ENCODE peak calls at places on chromosomes 3 and 15, in six cellular contexts. One of them, this sample, is unnamed.

GRCh38 chr3:114645392-114645791 is 351.6 kb downstream of the TIGIT start:
- DNase-seq in T-helper 1 cell: no peak
- DNase-seq in dorsolateral prefrontal cortex: no peak
- DNase-seq in amygdala: no peak
- DNase-seq in skeletal muscle cell: no peak
- DNase-seq in epithelial cell of prostate: no peak
- DNase-seq in this sample: no peak

GRCh38 chr3:88150371-88150770 is 612 bp downstream of the C3orf38 start:
- DNase-seq in epithelial cell of prostate: no peak
- DNase-seq in skeletal muscle cell: no peak
- DNase-seq in dorsolateral prefrontal cortex: no peak
- DNase-seq in amygdala: no peak
- DNase-seq in T-helper 1 cell: peak; percentile 1
- DNase-seq in this sample: no peak

GRCh38 chr3:195085356-195086130 is 185.4 kb downstream of the XXYLT1 start:
- DNase-seq in skeletal muscle cell: no peak
- DNase-seq in amygdala: no peak
- DNase-seq in T-helper 1 cell: no peak
- DNase-seq in epithelial cell of prostate: no peak
- DNase-seq in dorsolateral prefrontal cortex: peak; percentile 19
- DNase-seq in this sample: no peak

GRCh38 chr3:138059261-138059660 is 49.3 kb downstream of the CLDN18 start:
- DNase-seq in amygdala: no peak
- DNase-seq in T-helper 1 cell: no peak
- DNase-seq in epithelial cell of prostate: no peak
- DNase-seq in dorsolateral prefrontal cortex: no peak
- DNase-seq in skeletal muscle cell: no peak
- DNase-seq in this sample: no peak

GRCh38 chr3:127038476-127038875 is 55.6 kb downstream of the PLXNA1 start:
- DNase-seq in T-helper 1 cell: no peak
- DNase-seq in amygdala: no peak
- DNase-seq in skeletal muscle cell: no peak
- DNase-seq in epithelial cell of prostate: no peak
- DNase-seq in dorsolateral prefrontal cortex: peak; percentile 53
- DNase-seq in this sample: no peak

GRCh38 chr15:69321041-69321554 is 22.4 kb downstream of the PAQR5 start:
- DNase-seq in epithelial cell of prostate: no peak
- DNase-seq in T-helper 1 cell: no peak
- DNase-seq in dorsolateral prefrontal cortex: no peak
- DNase-seq in amygdala: no peak
- DNase-seq in skeletal muscle cell: no peak
- DNase-seq in this sample: no peak

GRCh38 chr3:46845397-46845859 is 17.8 kb downstream of the MYL3 start:
- DNase-seq in epithelial cell of prostate: no peak
- DNase-seq in skeletal muscle cell: peak; percentile 66
- DNase-seq in T-helper 1 cell: no peak
- DNase-seq in amygdala: peak; percentile 66
- DNase-seq in dorsolateral prefrontal cortex: peak; percentile 62
- DNase-seq in this sample: no peak

GRCh38 chr3:126063358-126063965 is 20.5 kb downstream of the SLC41A3 start:
- DNase-seq in T-helper 1 cell: no peak
- DNase-seq in epithelial cell of prostate: no peak
- DNase-seq in amygdala: no peak
- DNase-seq in skeletal muscle cell: no peak
- DNase-seq in dorsolateral prefrontal cortex: no peak
- DNase-seq in this sample: no peak

GRCh38 chr3:194184265-194184751 is 48.4 kb downstream of the HES1 start:
- DNase-seq in dorsolateral prefrontal cortex: no peak
- DNase-seq in T-helper 1 cell: no peak
- DNase-seq in epithelial cell of prostate: no peak
- DNase-seq in amygdala: no peak
- DNase-seq in skeletal muscle cell: no peak
- DNase-seq in this sample: no peak

GRCh38 chr15:69703495-69704187 is 251.0 kb downstream of the RPLP1 start:
- DNase-seq in skeletal muscle cell: no peak
- DNase-seq in epithelial cell of prostate: no peak
- DNase-seq in T-helper 1 cell: no peak
- DNase-seq in amygdala: no peak
- DNase-seq in dorsolateral prefrontal cortex: no peak
- DNase-seq in this sample: no peak

GRCh38 chr3:73094127-73094526 is 32.7 kb downstream of the EBLN2 start:
- DNase-seq in epithelial cell of prostate: no peak
- DNase-seq in dorsolateral prefrontal cortex: no peak
- DNase-seq in skeletal muscle cell: no peak
- DNase-seq in T-helper 1 cell: no peak
- DNase-seq in amygdala: no peak
- DNase-seq in this sample: no peak

GRCh38 chr3:191369081-191370010 is 39.0 kb upstream of the UTS2B start:
- DNase-seq in amygdala: no peak
- DNase-seq in dorsolateral prefrontal cortex: no peak
- DNase-seq in T-helper 1 cell: no peak
- DNase-seq in epithelial cell of prostate: no peak
- DNase-seq in skeletal muscle cell: peak; percentile 31
- DNase-seq in this sample: no peak

GRCh38 chr3:58054652-58055051 is 46.4 kb downstream of the FLNB start:
- DNase-seq in epithelial cell of prostate: no peak
- DNase-seq in skeletal muscle cell: no peak
- DNase-seq in dorsolateral prefrontal cortex: no peak
- DNase-seq in T-helper 1 cell: no peak
- DNase-seq in amygdala: no peak
- DNase-seq in this sample: no peak

GRCh38 chr3:196207833-196208607 is 3.2 kb downstream of the ZDHHC19 start:
- DNase-seq in dorsolateral prefrontal cortex: no peak
- DNase-seq in skeletal muscle cell: no peak
- DNase-seq in amygdala: no peak
- DNase-seq in epithelial cell of prostate: no peak
- DNase-seq in T-helper 1 cell: peak; percentile 65
- DNase-seq in this sample: no peak

GRCh38 chr3:12994357-12994606 is 78.9 kb downstream of the IQSEC1 start:
- DNase-seq in amygdala: peak; percentile 27
- DNase-seq in skeletal muscle cell: no peak
- DNase-seq in T-helper 1 cell: no peak
- DNase-seq in dorsolateral prefrontal cortex: no peak
- DNase-seq in epithelial cell of prostate: no peak
- DNase-seq in this sample: no peak

GRCh38 chr3:14812196-14812785 is 6.5 kb upstream of the FGD5 start:
- DNase-seq in skeletal muscle cell: no peak
- DNase-seq in dorsolateral prefrontal cortex: no peak
- DNase-seq in amygdala: no peak
- DNase-seq in T-helper 1 cell: no peak
- DNase-seq in epithelial cell of prostate: no peak
- DNase-seq in this sample: no peak

GRCh38 chr3:189529889-189530288 is 101.3 kb upstream of the TP63 start:
- DNase-seq in skeletal muscle cell: no peak
- DNase-seq in epithelial cell of prostate: no peak
- DNase-seq in T-helper 1 cell: no peak
- DNase-seq in amygdala: no peak
- DNase-seq in dorsolateral prefrontal cortex: no peak
- DNase-seq in this sample: no peak

GRCh38 chr3:158808697-158809096 is 6.8 kb downstream of the MFSD1 start:
- DNase-seq in skeletal muscle cell: peak; percentile 40
- DNase-seq in T-helper 1 cell: no peak
- DNase-seq in epithelial cell of prostate: peak; percentile 66
- DNase-seq in amygdala: no peak
- DNase-seq in dorsolateral prefrontal cortex: no peak
- DNase-seq in this sample: peak; percentile 56

GRCh38 chr3:159860727-159861126 is 127.9 kb upstream of the IL12A start:
- DNase-seq in dorsolateral prefrontal cortex: no peak
- DNase-seq in T-helper 1 cell: no peak
- DNase-seq in epithelial cell of prostate: no peak
- DNase-seq in skeletal muscle cell: no peak
- DNase-seq in amygdala: no peak
- DNase-seq in this sample: no peak

GRCh38 chr3:119769394-119770149 is 12.3 kb upstream of the NR1I2 start:
- DNase-seq in dorsolateral prefrontal cortex: no peak
- DNase-seq in T-helper 1 cell: no peak
- DNase-seq in amygdala: no peak
- DNase-seq in epithelial cell of prostate: no peak
- DNase-seq in skeletal muscle cell: peak; percentile 28
- DNase-seq in this sample: no peak

GRCh38 chr3:23662079-23662617 is 143.6 kb upstream of the UBE2E1 start:
- DNase-seq in amygdala: no peak
- DNase-seq in dorsolateral prefrontal cortex: no peak
- DNase-seq in epithelial cell of prostate: no peak
- DNase-seq in T-helper 1 cell: no peak
- DNase-seq in skeletal muscle cell: no peak
- DNase-seq in this sample: no peak

This sample was measured in GM04503.